ENCODE peak calls at places on chromosomes 7 and 10, in seven cellular contexts. R, F, T, I, E, G and D are unnamed samples.

GRCh38 chr10:1734288-1734687 is 3.0 kb downstream of the ADARB2 start:
- DNase-seq in R (no peak), F (no peak), T (no peak), I (no peak), E (no peak), G (no peak), D (no peak)

GRCh38 chr7:124679826-124680225 is 85.8 kb downstream of the GPR37 start:
- DNase-seq in R (no peak), F (no peak), T (no peak), I (no peak), E (no peak), G (no peak), D (no peak)

GRCh38 chr7:50644586-50644985 is 79.4 kb upstream of the DDC start:
- DNase-seq in R (no peak), F (no peak), T (no peak), I (no peak), E (peak; percentile 11), G (no peak), D (no peak)

GRCh38 chr10:98632456-98633150 is 185.9 kb upstream of the HPS1 start:
- DNase-seq in R (no peak), F (no peak), T (no peak), I (no peak), E (no peak), G (no peak), D (no peak)

GRCh38 chr7:119196183-119196582 is 971.7 kb downstream of the ANKRD7 start:
- DNase-seq in R (no peak), F (no peak), T (no peak), I (no peak), E (no peak), G (no peak), D (no peak)

GRCh38 chr10:115657161-115657850 is 564.1 kb downstream of the ATRNL1 start:
- DNase-seq in R (no peak), F (no peak), T (no peak), I (no peak), E (no peak), G (no peak), D (peak; percentile 36)

GRCh38 chr10:31644931-31645633 is 283.5 kb downstream of the ARHGAP12 start:
- DNase-seq in R (no peak), F (no peak), T (no peak), I (no peak), E (no peak), G (no peak), D (no peak)

GRCh38 chr7:14045651-14046050 is 56.2 kb upstream of the ETV1 start:
- DNase-seq in R (no peak), F (no peak), T (no peak), I (no peak), E (no peak), G (no peak), D (no peak)

GRCh38 chr7:74134117-74134539 is 40.0 kb upstream of the EIF4H start:
- DNase-seq in R (no peak), F (no peak), T (no peak), I (no peak), E (no peak), G (no peak), D (no peak)

GRCh38 chr7:137592232-137592896 is 248.8 kb upstream of the PTN start:
- DNase-seq in R (peak; percentile 50), F (peak; percentile 59), T (no peak), I (peak; percentile 75), E (no peak), G (peak; percentile 56), D (peak; percentile 41)

GRCh38 chr7:156456503-156457115 is 184.0 kb upstream of the RNF32 start:
- DNase-seq in R (no peak), F (no peak), T (no peak), I (no peak), E (no peak), G (no peak), D (no peak)

GRCh38 chr10:132862485-132863420 is 76.8 kb upstream of the NKX6-2 start:
- DNase-seq in R (peak; percentile 8), F (no peak), T (peak; percentile 48), I (no peak), E (peak; percentile 4), G (no peak), D (no peak)

GRCh38 chr10:119871881-119872609 is 598 bp downstream of the MCMBP start:
- DNase-seq in R (peak; percentile 34), F (no peak), T (peak; percentile 62), I (peak; percentile 36), E (peak; percentile 26), G (peak; percentile 68), D (no peak)

GRCh38 chr7:70317356-70317755 is 719.1 kb downstream of the AUTS2 start:
- DNase-seq in R (no peak), F (no peak), T (no peak), I (no peak), E (no peak), G (no peak), D (no peak)

GRCh38 chr7:12911053-12911452 is 223.6 kb downstream of the ARL4A start:
- DNase-seq in R (no peak), F (no peak), T (no peak), I (no peak), E (no peak), G (no peak), D (no peak)

GRCh38 chr7:130930260-130930659 is 196.3 kb upstream of the KLF14 start:
- DNase-seq in R (no peak), F (no peak), T (no peak), I (no peak), E (no peak), G (no peak), D (no peak)

GRCh38 chr7:68314208-68314607 is 1284.1 kb upstream of the AUTS2 start:
- DNase-seq in R (no peak), F (no peak), T (no peak), I (no peak), E (no peak), G (no peak), D (no peak)

GRCh38 chr10:55091691-55092328 is 290.8 kb upstream of the PCDH15 start:
- DNase-seq in R (no peak), F (no peak), T (no peak), I (no peak), E (no peak), G (peak; percentile 10), D (no peak)

GRCh38 chr7:74097937-74098614 is 14.5 kb downstream of the LIMK1 start:
- DNase-seq in R (peak; percentile 76), F (peak; percentile 77), T (no peak), I (peak; percentile 33), E (peak; percentile 67), G (no peak), D (peak; percentile 93)

GRCh38 chr10:103921750-103922195 is 3.8 kb upstream of the STN1 start:
- DNase-seq in R (no peak), F (no peak), T (no peak), I (no peak), E (no peak), G (peak; percentile 54), D (peak; percentile 4)

GRCh38 chr10:19449860-19450259 is 366.4 kb upstream of the PLXDC2 start:
- DNase-seq in R (no peak), F (no peak), T (no peak), I (no peak), E (no peak), G (no peak), D (no peak)

GRCh38 chr10:50325449-50326188 is 74.3 kb upstream of the ASAH2 start:
- DNase-seq in R (peak; percentile 69), F (peak; percentile 91), T (no peak), I (no peak), E (peak; percentile 71), G (peak; percentile 64), D (peak; percentile 89)

GRCh38 chr10:65622608-65623007 is 1303.2 kb upstream of the LRRTM3 start:
- DNase-seq in R (no peak), F (no peak), T (no peak), I (no peak), E (no peak), G (no peak), D (no peak)

GRCh38 chr7:36515847-36516246 is 126.2 kb downstream of the ANLN start:
- DNase-seq in R (no peak), F (no peak), T (no peak), I (no peak), E (no peak), G (no peak), D (no peak)

GRCh38 chr10:48523212-48523819 is 81.6 kb downstream of the ARHGAP22 start:
- DNase-seq in R (peak; percentile 39), F (peak; percentile 89), T (no peak), I (no peak), E (peak; percentile 20), G (no peak), D (peak; percentile 82)
- H3K4me3 ChIP-seq in R (peak overlapping the region; percentile 45), F (peak overlapping the region; percentile 58), T (peak overlapping the region; percentile 39), I (peak overlapping the region; percentile 20), E (peak overlapping the region; percentile 56), G (no peak overlapping the region), D (peak overlapping the region; percentile 46)

DNA sequence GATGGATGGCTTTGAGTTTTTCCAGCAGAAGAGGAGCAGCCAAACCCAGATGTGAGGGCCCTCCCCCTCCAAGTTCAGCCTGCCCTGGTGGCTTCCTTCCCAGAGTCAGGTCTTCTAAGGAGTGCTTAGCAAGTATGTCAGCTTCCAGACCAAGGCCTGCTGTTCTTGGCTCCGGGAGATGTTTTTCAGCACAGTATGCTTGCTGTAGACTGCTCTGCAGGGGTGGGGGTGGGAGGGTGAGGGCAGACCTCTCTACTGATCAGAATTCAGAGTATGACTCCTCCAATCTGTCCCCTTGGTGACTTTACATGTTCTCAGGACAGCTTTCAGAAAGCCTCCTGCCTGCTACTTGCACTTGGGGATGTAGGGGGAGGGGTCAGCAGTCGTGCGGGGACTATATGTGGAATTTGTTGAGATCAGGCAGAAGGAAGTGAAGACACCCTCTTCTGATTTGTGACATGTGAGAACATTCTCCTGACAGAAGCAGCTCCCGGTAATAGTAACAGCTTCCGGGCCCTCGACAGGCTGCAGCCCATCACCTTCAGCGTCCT is 516.4 kb upstream of the ZMIZ1 start:
- DNase-seq in R (peak; percentile 94), F (peak; percentile 27), T (no peak), I (no peak), E (peak; percentile 65), G (no peak), D (peak; percentile 29)
- H3K4me3 ChIP-seq in R (no peak overlapping the region), F (no peak overlapping the region), T (no peak overlapping the region), I (no peak overlapping the region), E (no peak overlapping the region), G (no peak overlapping the region), D (no peak overlapping the region)

GRCh38 chr7:82443801-82444219 is 233 bp upstream of the CACNA2D1 start:
- DNase-seq in R (peak; percentile 87), F (peak; percentile 77), T (peak; percentile 60), I (peak; percentile 96), E (peak; percentile 89), G (peak; percentile 39), D (peak; percentile 71)

GRCh38 chr7:82445226-82445625 is 1.6 kb upstream of the CACNA2D1 start:
- DNase-seq in R (no peak), F (no peak), T (no peak), I (no peak), E (no peak), G (no peak), D (no peak)

GRCh38 chr7:82442492-82443043 is 1.0 kb downstream of the CACNA2D1 start:
- DNase-seq in R (no peak), F (no peak), T (no peak), I (peak; percentile 48), E (peak; percentile 32), G (no peak), D (no peak)

GRCh38 chr7:82443044-82443800 is at the start of gene CACNA2D1:
- DNase-seq in R (no peak), F (no peak), T (no peak), I (peak; percentile 59), E (peak; percentile 37), G (peak; percentile 39), D (peak; percentile 8)

GRCh38 chr7:82444220-82445049 is 858 bp upstream of the CACNA2D1 start:
- DNase-seq in R (peak; percentile 17), F (no peak), T (no peak), I (no peak), E (no peak), G (peak; percentile 9), D (no peak)
- H3K4me3 ChIP-seq in R (peak overlapping the region; percentile 70), F (peak overlapping the region; percentile 80), T (peak overlapping the region; percentile 83), I (peak overlapping the region; percentile 72), E (peak overlapping the region; percentile 83), G (peak overlapping the region; percentile 36), D (peak overlapping the region; percentile 77)

GRCh38 chr10:42933454-42934340 is 143.2 kb upstream of the RET start:
- DNase-seq in R (peak; percentile 24), F (no peak), T (no peak), I (peak; percentile 60), E (no peak), G (no peak), D (no peak)
- H3K4me3 ChIP-seq in R (no peak overlapping the region), F (no peak overlapping the region), T (no peak overlapping the region), I (no peak overlapping the region), E (no peak overlapping the region), G (no peak overlapping the region), D (no peak overlapping the region)